ENCODE peak calls at places on chromosome 4, in four cellular contexts. V is stomach, U is upper lobe of right lung, K is Panc1. O is an unnamed sample.

GRCh38 chr4:76634239-76634638 is 199.2 kb downstream of the SHROOM3 start:
- DNase-seq in V (no peak), U (no peak), K (no peak), O (no peak)

GRCh38 chr4:34615315-34615714 is 1629.0 kb downstream of the ARAP2 start:
- DNase-seq in V (no peak), U (peak; percentile 36), K (no peak), O (no peak)

GRCh38 chr4:153776601-153777000 is 12.3 kb downstream of the SFRP2 start:
- DNase-seq in V (no peak), U (no peak), K (no peak), O (no peak)

GRCh38 chr4:128483041-128483440 is 195.4 kb upstream of the PGRMC2 start:
- DNase-seq in V (no peak), U (no peak), K (no peak), O (no peak)

GRCh38 chr4:158316264-158316663 is 106.0 kb downstream of the TMEM144 start:
- DNase-seq in V (no peak), U (no peak), K (no peak), O (no peak)

GRCh38 chr4:64079316-64079715 is 329.9 kb downstream of the TECRL start:
- DNase-seq in V (no peak), U (no peak), K (no peak), O (no peak)

GRCh38 chr4:134747108-134747805 is 545.7 kb upstream of the PABPC4L start:
- DNase-seq in V (no peak), U (no peak), K (no peak), O (no peak)

GRCh38 chr4:128720270-128720669 is 89.2 kb upstream of the JADE1 start:
- DNase-seq in V (no peak), U (no peak), K (no peak), O (no peak)

GRCh38 chr4:122914292-122914904 is 8.0 kb downstream of the NUDT6 start:
- DNase-seq in V (no peak), U (no peak), K (no peak), O (no peak)

GRCh38 chr4:11218692-11219091 is 210.0 kb downstream of the HS3ST1 start:
- DNase-seq in V (no peak), U (no peak), K (no peak), O (no peak)

GRCh38 chr4:17068396-17068795 is 170.0 kb upstream of the LDB2 start:
- DNase-seq in V (no peak), U (no peak), K (no peak), O (no peak)

GRCh38 chr4:22573198-22573597 is 57.3 kb upstream of the ADGRA3 start:
- DNase-seq in V (peak; percentile 76), U (peak; percentile 64), K (no peak), O (no peak)

GRCh38 chr4:140769209-140769608 is 13.0 kb upstream of the TBC1D9 start:
- DNase-seq in V (no peak), U (no peak), K (no peak), O (no peak)

GRCh38 chr4:55364691-55365346 is 18.8 kb downstream of the SRD5A3 start:
- DNase-seq in V (no peak), U (no peak), K (no peak), O (no peak)

GRCh38 chr4:6222761-6223292 is 22.5 kb upstream of the JAKMIP1 start:
- DNase-seq in V (peak; percentile 20), U (no peak), K (no peak), O (no peak)

GRCh38 chr4:156963419-156963818 is 8.2 kb downstream of the PDGFC start:
- DNase-seq in V (no peak), U (no peak), K (no peak), O (no peak)

GRCh38 chr4:182688081-182688480 is 229.1 kb downstream of the DCTD start:
- DNase-seq in V (no peak), U (no peak), K (no peak), O (no peak)

GRCh38 chr4:128974203-128974602 is 119.1 kb downstream of the SCLT1 start:
- DNase-seq in V (no peak), U (no peak), K (no peak), O (no peak)

GRCh38 chr4:102684605-102685052 is 76.1 kb downstream of the MANBA start:
- DNase-seq in V (no peak), U (no peak), K (no peak), O (no peak)

GRCh38 chr4:105780176-105780575 is 71.6 kb downstream of the GSTCD start:
- DNase-seq in V (no peak), U (no peak), K (no peak), O (no peak)

GRCh38 chr4:52376107-52376704 is 282.9 kb downstream of the USP46 start:
- DNase-seq in V (no peak), U (no peak), K (peak; percentile 12), O (no peak)

GRCh38 chr4:150694438-150694837 is 112.5 kb downstream of the MAB21L2 start:
- DNase-seq in V (no peak), U (no peak), K (no peak), O (no peak)

GRCh38 chr4:156475322-156475721 is 496.3 kb downstream of the PDGFC start:
- DNase-seq in V (no peak), U (no peak), K (peak; percentile 41), O (no peak)

GRCh38 chr4:48554606-48555005 is 64.6 kb downstream of the ZAR1 start:
- DNase-seq in V (no peak), U (no peak), K (no peak), O (no peak)

GRCh38 chr4:157776930-157777329 is 395.9 kb downstream of the GASK1B start:
- DNase-seq in V (no peak), U (no peak), K (no peak), O (no peak)

GRCh38 chr4:176137626-176138025 is 57.8 kb downstream of the SPATA4 start:
- DNase-seq in V (no peak), U (no peak), K (no peak), O (no peak)

GRCh38 chr4:147830987-147831386 is 99.1 kb downstream of the ARHGAP10 start:
- DNase-seq in V (no peak), U (no peak), K (peak; percentile 17), O (no peak)

GRCh38 chr4:1226167-1226514 is 22.8 kb downstream of the CTBP1 start:
- DNase-seq in V (no peak), U (no peak), K (no peak), O (no peak)

GRCh38 chr4:1226598-1226997 is 22.3 kb downstream of the CTBP1 start:
- DNase-seq in V (no peak), U (no peak), K (no peak), O (no peak)

GRCh38 chr4:1227817-1228216 is 21.1 kb downstream of the CTBP1 start:
- DNase-seq in V (no peak), U (no peak), K (no peak), O (no peak)

GRCh38 chr4:1223841-1224809 is 24.8 kb downstream of the CTBP1 start:
- DNase-seq in V (no peak), U (no peak), K (no peak), O (no peak)

GRCh38 chr4:1225272-1226166 is 23.4 kb downstream of the CTBP1 start:
- DNase-seq in V (no peak), U (no peak), K (no peak), O (no peak)
- H3K36me3 ChIP-seq in V (peaks cover 100% of the 10 kb centered on the region), U (peaks cover 91% of the 10 kb centered on the region), K (no peaks in the 10 kb centered on the region), O (peaks cover 30% of the 10 kb centered on the region)

DNA sequence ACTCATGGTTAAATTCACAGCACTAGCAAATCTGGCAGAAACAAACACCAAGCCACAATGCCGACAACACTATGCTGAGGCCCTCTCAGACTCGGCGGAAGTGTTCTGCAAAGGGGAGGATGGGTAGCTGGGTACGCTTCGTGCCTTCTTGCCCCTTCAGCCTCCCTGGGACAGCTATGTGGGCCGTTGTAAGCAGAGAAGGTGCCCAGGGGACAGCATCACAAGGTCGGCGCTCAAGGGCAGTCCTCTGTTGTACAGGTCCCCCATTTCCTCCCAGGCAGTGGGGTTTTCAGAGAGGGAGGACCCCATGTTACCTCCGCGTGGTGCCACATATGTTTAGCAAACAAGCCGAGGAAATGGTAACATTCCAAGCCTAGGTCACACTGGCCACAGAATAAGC is 173.6 kb downstream of the AFAP1 start:
- DNase-seq in V (no peak), U (no peak), K (no peak), O (no peak)
- H3K36me3 ChIP-seq in V (peaks cover 98% of the 10 kb centered on the region), U (peaks cover 39% of the 10 kb centered on the region), K (peaks cover 4% of the 10 kb centered on the region), O (no peaks in the 10 kb centered on the region)

GRCh38 chr4:3232871-3233271 is 16.1 kb upstream of the MSANTD1 start:
- DNase-seq in V (no peak), U (no peak), K (no peak), O (no peak)

GRCh38 chr4:3233391-3234071 is 15.4 kb upstream of the MSANTD1 start:
- DNase-seq in V (no peak), U (no peak), K (no peak), O (no peak)

GRCh38 chr4:3229964-3230363 is 19.0 kb upstream of the MSANTD1 start:
- DNase-seq in V (no peak), U (no peak), K (no peak), O (no peak)

GRCh38 chr4:3231431-3231980 is 17.5 kb upstream of the MSANTD1 start:
- DNase-seq in V (no peak), U (no peak), K (no peak), O (no peak)

DNA sequence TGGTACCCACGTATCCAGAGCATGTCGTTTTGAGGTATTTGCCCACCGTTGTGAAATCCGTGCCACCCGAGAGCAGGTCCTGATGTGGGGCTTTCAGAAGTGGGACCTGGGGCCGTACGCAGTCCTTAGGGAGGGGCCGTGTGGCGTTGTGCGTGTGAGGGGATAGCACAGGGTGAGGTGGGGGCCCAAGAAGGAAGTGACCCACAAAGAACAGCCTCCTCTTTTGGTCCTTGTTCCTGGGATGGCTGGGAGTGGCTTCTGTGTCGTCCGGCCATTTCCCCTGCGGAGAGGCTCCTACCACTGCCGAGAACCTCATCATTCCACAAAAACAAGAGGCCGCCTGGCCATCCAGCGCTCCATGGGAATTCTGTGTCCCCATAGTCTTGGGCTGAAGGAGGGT is 17.0 kb upstream of the MSANTD1 start:
- DNase-seq in V (no peak), U (no peak), K (no peak), O (no peak)
- H3K36me3 ChIP-seq in V (peaks cover 95% of the 10 kb centered on the region), U (peaks cover 88% of the 10 kb centered on the region), K (no peaks in the 10 kb centered on the region), O (peaks cover 52% of the 10 kb centered on the region)

GRCh38 chr4:84778041-84778440 is 188.4 kb downstream of the WDFY3 start:
- DNase-seq in V (no peak), U (no peak), K (no peak), O (no peak)

GRCh38 chr4:84786478-84786877 is 180.0 kb downstream of the WDFY3 start:
- DNase-seq in V (no peak), U (no peak), K (no peak), O (no peak)

GRCh38 chr4:84780719-84781118 is 185.8 kb downstream of the WDFY3 start:
- DNase-seq in V (no peak), U (no peak), K (no peak), O (no peak)

GRCh38 chr4:84782517-84782916 is 184.0 kb downstream of the WDFY3 start:
- DNase-seq in V (no peak), U (no peak), K (no peak), O (no peak)
- H3K36me3 ChIP-seq in V (peaks cover 94% of the 10 kb centered on the region), U (peaks cover 91% of the 10 kb centered on the region), K (peaks cover 7% of the 10 kb centered on the region), O (no peaks in the 10 kb centered on the region)

DNA sequence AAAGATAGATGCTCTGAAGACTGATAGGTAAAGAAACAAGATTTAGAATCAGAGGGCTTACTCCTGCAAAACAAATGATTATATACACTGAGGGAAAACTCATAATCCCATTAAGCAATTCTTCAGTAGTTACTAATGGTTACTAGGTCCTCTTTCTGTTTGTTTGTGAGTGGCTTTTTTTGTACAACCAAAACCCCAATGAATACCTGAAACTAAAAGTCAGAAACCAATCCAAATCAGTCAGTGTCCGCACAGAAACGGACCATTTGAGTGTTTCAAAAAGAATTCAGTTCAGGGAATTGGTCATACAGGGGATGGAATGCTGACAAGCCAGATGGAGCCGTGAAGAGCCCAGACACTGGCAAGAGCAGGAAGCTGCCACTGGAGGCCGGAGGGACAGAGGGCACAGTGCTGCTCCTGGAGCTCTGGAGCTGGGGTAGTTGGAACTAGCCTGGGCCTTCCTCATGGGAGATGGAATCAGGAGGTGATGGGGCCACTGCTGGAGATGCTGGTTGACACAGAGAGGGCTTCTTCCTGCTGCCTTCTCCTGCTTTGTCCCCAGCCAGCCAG is 31.9 kb downstream of the SETD7 start:
- DNase-seq in V (no peak), U (no peak), K (no peak), O (no peak)
- H3K36me3 ChIP-seq in V (peaks cover 88% of the 10 kb centered on the region), U (peaks cover 92% of the 10 kb centered on the region), K (peaks cover 3% of the 10 kb centered on the region), O (no peaks in the 10 kb centered on the region)

O was measured in CD8-positive, alpha-beta memory T cell.